ENCODE peak calls at places on chromosomes 4 and X, in six cellular contexts. W, Q, B, O, J and L are unnamed samples.

GRCh38 chrX:85379174-85379907 is at the start of gene POF1B:
- DNase-seq in W (no peak), Q (peak; percentile 78), B (no peak), O (peak; percentile 13), J (no peak), L (peak; percentile 5)

GRCh38 chrX:107712231-107713204 is 63.1 kb downstream of the TSC22D3 start:
- DNase-seq in W (peak; percentile 78), Q (no peak), B (no peak), O (no peak), J (no peak), L (peak; percentile 80)

GRCh38 chr4:181478675-181479074 is 764.5 kb upstream of the TENM3 start:
- DNase-seq in W (no peak), Q (no peak), B (no peak), O (no peak), J (no peak), L (no peak)

GRCh38 chrX:9612146-9612505 is 147.3 kb downstream of the TBL1X start:
- DNase-seq in W (no peak), Q (no peak), B (no peak), O (no peak), J (no peak), L (no peak)

GRCh38 chr4:175447006-175447405 is 365.1 kb downstream of the GPM6A start:
- DNase-seq in W (no peak), Q (no peak), B (no peak), O (no peak), J (no peak), L (no peak)

GRCh38 chr4:86034616-86035015 is 325.2 kb downstream of the MAPK10 start:
- DNase-seq in W (peak; percentile 62), Q (no peak), B (no peak), O (no peak), J (no peak), L (no peak)

GRCh38 chr4:138398297-138398696 is 156.1 kb upstream of the SLC7A11 start:
- DNase-seq in W (peak; percentile 6), Q (no peak), B (no peak), O (no peak), J (no peak), L (peak; percentile 0)

GRCh38 chr4:80362578-80363181 is 27.1 kb downstream of the CFAP299 start:
- DNase-seq in W (peak; percentile 55), Q (no peak), B (no peak), O (no peak), J (no peak), L (peak; percentile 66)

GRCh38 chr4:134668237-134668636 is 466.6 kb upstream of the PABPC4L start:
- DNase-seq in W (no peak), Q (no peak), B (no peak), O (no peak), J (no peak), L (peak; percentile 3)

GRCh38 chr4:109947457-109947856 is 34.8 kb downstream of the EGF start:
- DNase-seq in W (no peak), Q (no peak), B (no peak), O (no peak), J (no peak), L (peak; percentile 54)

GRCh38 chr4:7653510-7654414 is 219.0 kb upstream of the PSAPL1 start:
- DNase-seq in W (peak; percentile 22), Q (no peak), B (no peak), O (no peak), J (no peak), L (no peak)

GRCh38 chr4:75771607-75772006 is 47.2 kb downstream of the USO1 start:
- DNase-seq in W (no peak), Q (no peak), B (no peak), O (no peak), J (no peak), L (no peak)

GRCh38 chr4:105279314-105279713 is 132.6 kb downstream of the TET2 start:
- DNase-seq in W (no peak), Q (no peak), B (no peak), O (no peak), J (no peak), L (no peak)

GRCh38 chr4:188016754-188017153 is 21.2 kb downstream of the ZFP42 start:
- DNase-seq in W (no peak), Q (no peak), B (no peak), O (no peak), J (no peak), L (no peak)

GRCh38 chrX:40132751-40133150 is 35.0 kb upstream of the BCOR start:
- DNase-seq in W (peak; percentile 91), Q (no peak), B (peak; percentile 65), O (peak; percentile 58), J (peak; percentile 42), L (peak; percentile 86)

GRCh38 chr4:140893939-140894338 is 137.8 kb upstream of the TBC1D9 start:
- DNase-seq in W (peak; percentile 28), Q (no peak), B (no peak), O (no peak), J (no peak), L (no peak)

GRCh38 chr4:46999584-46999983 is 6.2 kb upstream of the GABRA4 start:
- DNase-seq in W (peak; percentile 16), Q (no peak), B (no peak), O (no peak), J (no peak), L (no peak)

GRCh38 chr4:71184195-71184781 is 154.5 kb upstream of the SLC4A4 start:
- DNase-seq in W (peak; percentile 73), Q (no peak), B (peak; percentile 41), O (no peak), J (no peak), L (peak; percentile 68)

GRCh38 chrX:50081282-50081955 is 119.4 kb downstream of the AKAP4 start:
- DNase-seq in W (peak; percentile 45), Q (peak; percentile 45), B (peak; percentile 34), O (no peak), J (no peak), L (peak; percentile 23)
- TF ChIP-seq CTCF in W (peak; percentile 26), Q (no peak), B (no peak), O (peak; percentile 14), J (peak; percentile 42), L (peak; percentile 8)

GRCh38 chrX:133046601-133047000 is 50.3 kb downstream of the USP26 start:
- DNase-seq in W (no peak), Q (no peak), B (no peak), O (no peak), J (no peak), L (no peak)

GRCh38 chrX:133048751-133049150 is 48.2 kb downstream of the USP26 start:
- DNase-seq in W (no peak), Q (no peak), B (no peak), O (no peak), J (no peak), L (no peak)

GRCh38 chrX:133042260-133042659 is 54.6 kb downstream of the USP26 start:
- DNase-seq in W (no peak), Q (no peak), B (no peak), O (no peak), J (no peak), L (no peak)

GRCh38 chrX:133045986-133046385 is 50.9 kb downstream of the USP26 start:
- DNase-seq in W (no peak), Q (no peak), B (no peak), O (no peak), J (no peak), L (peak; percentile 32)
- TF ChIP-seq CTCF in W (no peak), Q (no peak), B (no peak), O (no peak), J (no peak), L (peak; percentile 29)

GRCh38 chrX:151801980-151802379 is 67.4 kb downstream of the CNGA2 start:
- DNase-seq in W (peak; percentile 17), Q (no peak), B (no peak), O (no peak), J (no peak), L (peak; percentile 40)
- TF ChIP-seq CTCF in W (peak; percentile 20), Q (no peak), B (no peak), O (no peak), J (peak; percentile 23), L (no peak)

GRCh38 chr4:189838821-189839497 is 101.7 kb upstream of the FRG1 start:
- DNase-seq in W (no peak), Q (no peak), B (no peak), O (no peak), J (no peak), L (no peak)

GRCh38 chr4:189835505-189835904 is 105.2 kb upstream of the FRG1 start:
- DNase-seq in W (peak; percentile 0), Q (no peak), B (no peak), O (no peak), J (no peak), L (no peak)

GRCh38 chr4:189837462-189837861 is 103.2 kb upstream of the FRG1 start:
- DNase-seq in W (no peak), Q (no peak), B (no peak), O (no peak), J (no peak), L (no peak)

GRCh38 chr4:189832528-189832927 is 108.1 kb upstream of the FRG1 start:
- DNase-seq in W (no peak), Q (no peak), B (no peak), O (no peak), J (no peak), L (no peak)

GRCh38 chr4:189834586-189834985 is 106.1 kb upstream of the FRG1 start:
- DNase-seq in W (no peak), Q (no peak), B (no peak), O (no peak), J (no peak), L (no peak)
- TF ChIP-seq CTCF in W (no peak), Q (no peak), B (no peak), O (no peak), J (no peak), L (no peak)

GRCh38 chr4:2243682-2244380 is 1.9 kb upstream of the HAUS3 start:
- DNase-seq in W (peak; percentile 73), Q (peak; percentile 62), B (peak; percentile 48), O (no peak), J (no peak), L (peak; percentile 17)
- TF ChIP-seq CTCF in W (peak; percentile 23), Q (no peak), B (peak; percentile 16), O (peak; percentile 29), J (peak; percentile 17), L (no peak)

GRCh38 chr4:48102303-48102702 is 31.7 kb downstream of the TXK start:
- DNase-seq in W (no peak), Q (no peak), B (no peak), O (no peak), J (no peak), L (no peak)
- TF ChIP-seq CTCF in W (peak; percentile 1), Q (no peak), B (no peak), O (no peak), J (no peak), L (no peak)

GRCh38 chr4:131430302-131430701 is 1718.8 kb upstream of the PCDH10 start:
- DNase-seq in W (no peak), Q (no peak), B (no peak), O (no peak), J (no peak), L (peak; percentile 4)
- TF ChIP-seq CTCF in W (no peak), Q (no peak), B (no peak), O (no peak), J (no peak), L (no peak)

GRCh38 chrX:123277821-123278220 is 93.7 kb downstream of the GRIA3 start:
- DNase-seq in W (no peak), Q (no peak), B (no peak), O (no peak), J (no peak), L (no peak)
- TF ChIP-seq CTCF in W (no peak), Q (no peak), B (no peak), O (no peak), J (no peak), L (no peak)